ENCODE peak calls at places on chromosomes 13 and 19, in five cellular contexts. A is lower lobe of right lung, Y is gastrocnemius medialis, W is right lobe of liver, F is naive B cell. I is an unnamed sample.

GRCh38 chr19:1746401-1747284 is 6.7 kb upstream of the ONECUT3 start:
- ATAC-seq in A (no peak), W (no peak), F (no peak), Y (no peak), I (no peak)

GRCh38 chr19:17915940-17916593 is 16.7 kb upstream of the CCDC124 start:
- ATAC-seq in Y (no peak), W (no peak), A (peak), F (no peak), I (no peak)

GRCh38 chr13:75633285-75633684 is 2.8 kb upstream of the LMO7 start:
- ATAC-seq in F (no peak), W (no peak), Y (no peak), A (no peak), I (no peak)

GRCh38 chr19:53980553-53981407 is 10.7 kb upstream of the CACNG6 start:
- ATAC-seq in Y (peak), W (no peak), A (peak), F (no peak), I (no peak)

GRCh38 chr19:17475541-17476115 is 5.3 kb downstream of the SLC27A1 start:
- ATAC-seq in A (peak), Y (peak), F (no peak), W (peak), I (no peak)

GRCh38 chr19:7139095-7139494 is 69.6 kb downstream of the ZNF557 start:
- ATAC-seq in Y (no peak), A (no peak), W (no peak), F (no peak), I (no peak)

GRCh38 chr13:101869553-101869952 is 417.1 kb downstream of the ITGBL1 start:
- ATAC-seq in W (no peak), Y (no peak), A (no peak), F (no peak), I (no peak)

GRCh38 chr13:94712812-94713555 is 639 bp upstream of the SOX21 start:
- ATAC-seq in A (peak), W (peak), F (no peak), Y (no peak), I (no peak)

GRCh38 chr13:34391071-34391470 is 551.0 kb upstream of the NBEA start:
- ATAC-seq in F (no peak), W (no peak), A (no peak), Y (no peak), I (no peak)

GRCh38 chr13:114203536-114203935 is 24.5 kb downstream of the CFAP97D2 start:
- ATAC-seq in A (no peak), W (no peak), Y (no peak), F (no peak), I (no peak)

I was measured in stimulated activated memory B cell treated with anti-CD40 and anti-IgM and Interleukin-4, amounts not matched to agents 10 μg/mL and 1 μg/mL and 100 μg/mL, for 72 hours.